ENCODE peak calls at places on chromosomes 7 and 10, in seven cellular contexts. One of them, this sample, is unnamed.

GRCh38 chr7:66413379-66414114 is 208.4 kb downstream of the TPST1 start:
- DNase-seq in heart right ventricle: peak; percentile 83
- DNase-seq in A549: peak; percentile 97
- DNase-seq in DND-41: no peak
- DNase-seq in body of pancreas: peak; percentile 91
- DNase-seq in ovary: peak; percentile 94
- DNase-seq in CD4-positive, alpha-beta memory T cell: peak; percentile 85
- DNase-seq in this sample: peak; percentile 88

GRCh38 chr7:151081170-151082101 is 827 bp upstream of the FASTK start:
- DNase-seq in heart right ventricle: no peak
- DNase-seq in A549: no peak
- DNase-seq in DND-41: no peak
- DNase-seq in body of pancreas: no peak
- DNase-seq in ovary: no peak
- DNase-seq in CD4-positive, alpha-beta memory T cell: no peak
- DNase-seq in this sample: no peak

GRCh38 chr10:17650416-17650815 is 6.5 kb downstream of the STAM start:
- DNase-seq in heart right ventricle: no peak
- DNase-seq in A549: no peak
- DNase-seq in DND-41: no peak
- DNase-seq in body of pancreas: no peak
- DNase-seq in ovary: no peak
- DNase-seq in CD4-positive, alpha-beta memory T cell: no peak
- DNase-seq in this sample: no peak

GRCh38 chr10:86657396-86658011 is 3.2 kb downstream of the OPN4 start:
- DNase-seq in heart right ventricle: no peak
- DNase-seq in A549: no peak
- DNase-seq in DND-41: no peak
- DNase-seq in body of pancreas: no peak
- DNase-seq in ovary: peak; percentile 8
- DNase-seq in CD4-positive, alpha-beta memory T cell: no peak
- DNase-seq in this sample: no peak

GRCh38 chr10:21626457-21627161 is 92.6 kb downstream of the MLLT10 start:
- DNase-seq in heart right ventricle: no peak
- DNase-seq in A549: no peak
- DNase-seq in DND-41: no peak
- DNase-seq in body of pancreas: no peak
- DNase-seq in ovary: peak; percentile 21
- DNase-seq in CD4-positive, alpha-beta memory T cell: no peak
- DNase-seq in this sample: no peak

GRCh38 chr10:12041766-12042408 is 722 bp downstream of the UPF2 start:
- DNase-seq in heart right ventricle: no peak
- DNase-seq in A549: peak; percentile 16
- DNase-seq in DND-41: peak; percentile 31
- DNase-seq in body of pancreas: peak; percentile 40
- DNase-seq in ovary: no peak
- DNase-seq in CD4-positive, alpha-beta memory T cell: peak; percentile 17
- DNase-seq in this sample: no peak

GRCh38 chr7:17545348-17545747 is 246.9 kb downstream of the AHR start:
- DNase-seq in heart right ventricle: no peak
- DNase-seq in A549: no peak
- DNase-seq in DND-41: no peak
- DNase-seq in body of pancreas: no peak
- DNase-seq in ovary: no peak
- DNase-seq in CD4-positive, alpha-beta memory T cell: no peak
- DNase-seq in this sample: no peak

GRCh38 chr7:19116121-19117080 is 1.0 kb downstream of the TWIST1 start:
- DNase-seq in heart right ventricle: peak; percentile 28
- DNase-seq in A549: peak; percentile 33
- DNase-seq in DND-41: no peak
- DNase-seq in body of pancreas: no peak
- DNase-seq in ovary: no peak
- DNase-seq in CD4-positive, alpha-beta memory T cell: no peak
- DNase-seq in this sample: peak; percentile 62

GRCh38 chr7:40658731-40659130 is 523.9 kb downstream of the SUGCT start:
- DNase-seq in heart right ventricle: no peak
- DNase-seq in A549: no peak
- DNase-seq in DND-41: no peak
- DNase-seq in body of pancreas: no peak
- DNase-seq in ovary: no peak
- DNase-seq in CD4-positive, alpha-beta memory T cell: no peak
- DNase-seq in this sample: peak; percentile 9

GRCh38 chr10:97827778-97828291 is 21.8 kb upstream of the GOLGA7B start:
- DNase-seq in heart right ventricle: no peak
- DNase-seq in A549: no peak
- DNase-seq in DND-41: no peak
- DNase-seq in body of pancreas: no peak
- DNase-seq in ovary: no peak
- DNase-seq in CD4-positive, alpha-beta memory T cell: no peak
- DNase-seq in this sample: no peak

GRCh38 chr10:1978593-1978992 is 241.3 kb upstream of the ADARB2 start:
- DNase-seq in heart right ventricle: no peak
- DNase-seq in A549: no peak
- DNase-seq in DND-41: no peak
- DNase-seq in body of pancreas: no peak
- DNase-seq in ovary: no peak
- DNase-seq in CD4-positive, alpha-beta memory T cell: no peak
- DNase-seq in this sample: no peak

GRCh38 chr7:147477526-147477925 is 1113.0 kb upstream of the C7orf33 start:
- DNase-seq in heart right ventricle: no peak
- DNase-seq in A549: no peak
- DNase-seq in DND-41: no peak
- DNase-seq in body of pancreas: no peak
- DNase-seq in ovary: no peak
- DNase-seq in CD4-positive, alpha-beta memory T cell: no peak
- DNase-seq in this sample: no peak

GRCh38 chr10:112343056-112343806 is 30.7 kb upstream of the ACSL5 start:
- DNase-seq in heart right ventricle: no peak
- DNase-seq in A549: no peak
- DNase-seq in DND-41: no peak
- DNase-seq in body of pancreas: no peak
- DNase-seq in ovary: no peak
- DNase-seq in CD4-positive, alpha-beta memory T cell: no peak
- DNase-seq in this sample: peak; percentile 31

GRCh38 chr7:85529197-85529596 is 342.3 kb upstream of the SEMA3D start:
- DNase-seq in heart right ventricle: no peak
- DNase-seq in A549: no peak
- DNase-seq in DND-41: no peak
- DNase-seq in body of pancreas: peak; percentile 33
- DNase-seq in ovary: no peak
- DNase-seq in CD4-positive, alpha-beta memory T cell: no peak
- DNase-seq in this sample: no peak

DNA sequence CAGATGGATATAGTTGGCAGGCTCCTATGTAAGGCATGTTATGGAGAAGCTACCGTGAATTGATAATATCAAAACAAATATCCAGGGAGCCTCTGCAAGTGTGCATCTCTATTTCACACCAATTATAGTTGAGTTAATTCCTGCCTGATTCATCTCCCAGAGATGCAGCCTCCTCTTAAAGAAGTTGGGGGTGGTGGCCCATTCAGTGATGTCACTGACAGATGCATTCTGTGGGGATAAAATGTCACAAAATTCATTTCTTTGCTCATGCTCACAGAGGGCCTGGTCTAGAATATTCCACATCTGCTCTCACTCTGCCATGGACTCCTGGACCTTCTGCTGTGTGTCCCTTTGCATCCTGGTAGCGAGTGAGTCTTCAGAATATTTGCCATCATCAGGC is 189.1 kb upstream of the PRSS1 start:
- DNase-seq in heart right ventricle: no peak
- DNase-seq in A549: no peak
- DNase-seq in DND-41: no peak
- DNase-seq in body of pancreas: no peak
- DNase-seq in ovary: no peak
- DNase-seq in CD4-positive, alpha-beta memory T cell: no peak
- DNase-seq in this sample: no peak
- H3K4me1 ChIP-seq in heart right ventricle: no peaks in the 10 kb centered on the region
- H3K4me1 ChIP-seq in A549: peaks cover 24% of the 10 kb centered on the region
- H3K4me1 ChIP-seq in DND-41: peaks cover 87% of the 10 kb centered on the region
- H3K4me1 ChIP-seq in body of pancreas: peaks cover 17% of the 10 kb centered on the region
- H3K4me1 ChIP-seq in ovary: no peaks in the 10 kb centered on the region
- H3K4me1 ChIP-seq in CD4-positive, alpha-beta memory T cell: no peaks in the 10 kb centered on the region
- H3K4me1 ChIP-seq in this sample: no peaks in the 10 kb centered on the region

GRCh38 chr10:91220954-91221696 is 662 bp downstream of the PCGF5 start:
- DNase-seq in heart right ventricle: no peak
- DNase-seq in A549: peak; percentile 46
- DNase-seq in DND-41: peak; percentile 48
- DNase-seq in body of pancreas: peak; percentile 33
- DNase-seq in ovary: peak; percentile 18
- DNase-seq in CD4-positive, alpha-beta memory T cell: no peak
- DNase-seq in this sample: no peak

GRCh38 chr10:91219371-91220193 is 881 bp upstream of the PCGF5 start:
- DNase-seq in heart right ventricle: no peak
- DNase-seq in A549: no peak
- DNase-seq in DND-41: no peak
- DNase-seq in body of pancreas: no peak
- DNase-seq in ovary: no peak
- DNase-seq in CD4-positive, alpha-beta memory T cell: no peak
- DNase-seq in this sample: no peak

GRCh38 chr10:91215384-91215783 is 5.1 kb upstream of the PCGF5 start:
- DNase-seq in heart right ventricle: no peak
- DNase-seq in A549: no peak
- DNase-seq in DND-41: no peak
- DNase-seq in body of pancreas: no peak
- DNase-seq in ovary: no peak
- DNase-seq in CD4-positive, alpha-beta memory T cell: no peak
- DNase-seq in this sample: no peak

GRCh38 chr10:91214906-91215305 is 5.6 kb upstream of the PCGF5 start:
- DNase-seq in heart right ventricle: no peak
- DNase-seq in A549: no peak
- DNase-seq in DND-41: no peak
- DNase-seq in body of pancreas: no peak
- DNase-seq in ovary: no peak
- DNase-seq in CD4-positive, alpha-beta memory T cell: no peak
- DNase-seq in this sample: no peak

DNA sequence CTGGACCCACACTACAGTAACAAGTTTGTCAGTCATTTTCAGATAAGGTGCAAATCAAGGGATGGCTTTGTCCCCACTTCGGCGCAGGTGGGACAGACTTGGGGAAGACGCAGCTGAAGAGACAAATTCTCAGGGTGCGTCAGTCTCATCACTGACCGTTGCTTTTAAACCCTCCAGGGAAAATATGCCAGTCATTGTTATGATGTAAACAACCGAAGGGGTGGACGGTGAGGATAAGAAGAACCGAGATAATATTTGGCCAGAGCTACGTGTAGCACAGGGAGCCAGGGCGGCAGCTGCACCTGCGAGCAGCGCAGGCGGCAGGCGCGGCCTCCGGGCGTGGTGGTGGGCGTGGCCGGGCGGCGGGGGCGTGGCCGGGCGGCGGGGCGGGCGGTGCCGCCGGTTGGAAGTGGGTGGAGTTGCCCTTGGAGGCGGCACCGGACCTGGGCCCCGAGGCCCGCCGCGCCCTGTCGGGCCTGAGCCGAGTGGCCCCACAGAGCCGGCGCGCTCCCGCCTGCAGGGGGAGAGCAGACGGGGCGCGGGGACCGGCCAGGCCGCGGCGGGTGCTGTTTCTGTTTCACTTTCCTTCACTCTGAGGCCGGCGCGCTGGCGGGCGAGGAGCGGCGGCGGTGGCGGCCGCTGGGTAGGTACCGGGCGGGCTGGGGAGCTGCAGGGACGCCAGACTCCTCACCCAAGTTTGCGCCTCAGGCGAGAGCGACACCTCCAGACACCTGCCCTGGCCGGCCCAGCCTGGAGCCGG is at the start of gene PCGF5:
- DNase-seq in heart right ventricle: peak; percentile 94
- DNase-seq in A549: peak; percentile 80
- DNase-seq in DND-41: peak; percentile 92
- DNase-seq in body of pancreas: peak; percentile 93
- DNase-seq in ovary: peak; percentile 88
- DNase-seq in CD4-positive, alpha-beta memory T cell: peak; percentile 93
- DNase-seq in this sample: peak; percentile 94
- H3K27ac ChIP-seq in heart right ventricle: peak within 1 kb of the TSS; percentile 97
- H3K27ac ChIP-seq in A549: peak within 1 kb of the TSS; percentile 94
- H3K27ac ChIP-seq in DND-41: peak within 1 kb of the TSS; percentile 76
- H3K27ac ChIP-seq in body of pancreas: peak within 1 kb of the TSS; percentile 96
- H3K27ac ChIP-seq in ovary: peak within 1 kb of the TSS; percentile 81
- H3K27ac ChIP-seq in CD4-positive, alpha-beta memory T cell: peak within 1 kb of the TSS; percentile 85
- H3K27ac ChIP-seq in this sample: peak within 1 kb of the TSS; percentile 88

GRCh38 chr7:106418526-106418925 is 133.7 kb upstream of the NAMPT start:
- DNase-seq in heart right ventricle: no peak
- DNase-seq in A549: no peak
- DNase-seq in DND-41: no peak
- DNase-seq in body of pancreas: no peak
- DNase-seq in ovary: no peak
- DNase-seq in CD4-positive, alpha-beta memory T cell: no peak
- DNase-seq in this sample: no peak

GRCh38 chr7:106421181-106421762 is 136.5 kb upstream of the NAMPT start:
- DNase-seq in heart right ventricle: peak; percentile 64
- DNase-seq in A549: no peak
- DNase-seq in DND-41: no peak
- DNase-seq in body of pancreas: peak; percentile 79
- DNase-seq in ovary: peak; percentile 87
- DNase-seq in CD4-positive, alpha-beta memory T cell: no peak
- DNase-seq in this sample: peak; percentile 85

GRCh38 chr7:106420741-106421140 is 136.0 kb upstream of the NAMPT start:
- DNase-seq in heart right ventricle: no peak
- DNase-seq in A549: no peak
- DNase-seq in DND-41: no peak
- DNase-seq in body of pancreas: no peak
- DNase-seq in ovary: no peak
- DNase-seq in CD4-positive, alpha-beta memory T cell: no peak
- DNase-seq in this sample: no peak

GRCh38 chr7:106419455-106420182 is 134.8 kb upstream of the NAMPT start:
- DNase-seq in heart right ventricle: no peak
- DNase-seq in A549: no peak
- DNase-seq in DND-41: no peak
- DNase-seq in body of pancreas: no peak
- DNase-seq in ovary: no peak
- DNase-seq in CD4-positive, alpha-beta memory T cell: no peak
- DNase-seq in this sample: no peak

GRCh38 chr7:106420210-106420609 is 135.4 kb upstream of the NAMPT start:
- DNase-seq in heart right ventricle: no peak
- DNase-seq in A549: no peak
- DNase-seq in DND-41: no peak
- DNase-seq in body of pancreas: no peak
- DNase-seq in ovary: no peak
- DNase-seq in CD4-positive, alpha-beta memory T cell: no peak
- DNase-seq in this sample: no peak
- H3K4me3 ChIP-seq in heart right ventricle: no peak overlapping the region
- H3K4me3 ChIP-seq in A549: no peak overlapping the region
- H3K4me3 ChIP-seq in DND-41: no peak overlapping the region
- H3K4me3 ChIP-seq in body of pancreas: no peak overlapping the region
- H3K4me3 ChIP-seq in ovary: no peak overlapping the region
- H3K4me3 ChIP-seq in CD4-positive, alpha-beta memory T cell: no peak overlapping the region
- H3K4me3 ChIP-seq in this sample: no peak overlapping the region

DNA sequence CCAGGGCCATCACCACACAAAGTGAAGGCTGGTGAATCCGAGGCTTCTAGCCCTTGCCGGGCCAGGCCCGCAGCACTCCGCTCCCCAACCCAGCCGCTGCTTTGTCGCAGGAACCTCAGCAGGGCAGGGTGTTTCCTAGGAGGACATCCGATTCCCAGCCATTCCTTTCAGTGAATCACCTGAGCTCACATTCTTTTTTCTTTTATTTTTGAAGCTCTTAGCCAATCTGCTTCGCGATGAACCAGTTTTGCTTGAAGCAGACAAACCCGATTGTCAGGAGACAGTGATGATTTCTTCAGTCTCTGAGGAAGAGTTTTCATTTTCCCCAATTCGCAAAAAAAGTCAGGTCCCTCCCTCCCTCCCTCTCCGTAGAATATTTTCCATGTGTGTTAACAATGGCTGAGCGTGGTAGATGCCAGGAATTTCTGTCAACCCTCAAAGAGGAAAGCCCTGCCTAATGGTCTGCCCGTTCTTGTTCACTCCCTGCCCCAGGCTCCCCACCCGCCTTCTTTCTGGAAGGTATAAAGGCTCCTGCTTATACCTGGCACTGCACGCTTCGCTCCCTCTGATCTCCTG is 34.9 kb downstream of the EGFR start:
- DNase-seq in heart right ventricle: no peak
- DNase-seq in A549: no peak
- DNase-seq in DND-41: no peak
- DNase-seq in body of pancreas: no peak
- DNase-seq in ovary: no peak
- DNase-seq in CD4-positive, alpha-beta memory T cell: no peak
- DNase-seq in this sample: no peak
- H3K4me1 ChIP-seq in heart right ventricle: peaks cover 29% of the 10 kb centered on the region
- H3K4me1 ChIP-seq in A549: peaks cover 93% of the 10 kb centered on the region
- H3K4me1 ChIP-seq in DND-41: no peaks in the 10 kb centered on the region
- H3K4me1 ChIP-seq in body of pancreas: peaks cover 6% of the 10 kb centered on the region
- H3K4me1 ChIP-seq in ovary: peaks cover 2% of the 10 kb centered on the region
- H3K4me1 ChIP-seq in CD4-positive, alpha-beta memory T cell: no peaks in the 10 kb centered on the region
- H3K4me1 ChIP-seq in this sample: peaks cover 3% of the 10 kb centered on the region

This sample was measured in ascending aorta.